ENCODE peak calls at places on chromosomes 3 and 15, in eight cellular contexts. E is fibroblast of lung, Z is Peyer's patch, P is A549, G is cardiac fibroblast, L is fibroblast of the aortic adventitia, Y is AG10803, H is esophagus muscularis mucosa. S is an unnamed sample.

GRCh38 chr3:120098710-120099109 is 4.5 kb upstream of the GSK3B start:
- DNase-seq in E (no peak), Z (no peak), P (no peak), G (no peak), L (no peak), Y (no peak), H (no peak), S (no peak)

GRCh38 chr15:63870043-63870394 is 36.3 kb upstream of the HERC1 start:
- DNase-seq in E (no peak), Z (no peak), P (no peak), G (peak), L (no peak), Y (no peak), H (no peak), S (no peak)

GRCh38 chr3:136332776-136333175 is 82.6 kb downstream of the PCCB start:
- DNase-seq in E (peak), Z (no peak), P (peak), G (peak), L (peak), Y (peak), H (no peak), S (peak)

GRCh38 chr3:188901126-188901525 is 270.6 kb upstream of the TPRG1 start:
- DNase-seq in E (peak), Z (no peak), P (no peak), G (peak), L (peak), Y (peak), H (peak), S (peak)

GRCh38 chr3:188472331-188472730 is 318.4 kb downstream of the LPP start:
- DNase-seq in E (peak), Z (no peak), P (no peak), G (peak), L (peak), Y (no peak), H (no peak), S (peak)

GRCh38 chr3:134197681-134198261 is 52.9 kb downstream of the RYK start:
- DNase-seq in E (peak), Z (no peak), P (peak), G (peak), L (peak), Y (peak), H (no peak), S (peak)

GRCh38 chr15:74397239-74398068 is 30.0 kb upstream of the CYP11A1 start:
- DNase-seq in E (no peak), Z (peak), P (no peak), G (no peak), L (no peak), Y (no peak), H (no peak), S (no peak)

GRCh38 chr3:24598691-24599090 is 104.0 kb upstream of the THRB start:
- DNase-seq in E (peak), Z (no peak), P (peak), G (peak), L (no peak), Y (peak), H (no peak), S (peak)

GRCh38 chr15:33154366-33155166 is 39.9 kb downstream of the FMN1 start:
- DNase-seq in E (peak), Z (no peak), P (no peak), G (peak), L (no peak), Y (peak), H (no peak), S (peak)

GRCh38 chr3:167861649-167862048 is 126.1 kb downstream of the SERPINI1 start:
- DNase-seq in E (peak), Z (no peak), P (peak), G (peak), L (no peak), Y (no peak), H (no peak), S (peak)

GRCh38 chr15:34239151-34239761 is 14.4 kb downstream of the EMC4 start:
- DNase-seq in E (peak), Z (no peak), P (peak), G (peak), L (peak), Y (peak), H (no peak), S (peak)

GRCh38 chr15:68054658-68055223 is 626 bp downstream of the PIAS1 start:
- DNase-seq in E (peak), Z (peak), P (peak), G (peak), L (no peak), Y (peak), H (no peak), S (peak)

GRCh38 chr3:112130638-112130993 is 2.4 kb downstream of the GCSAM start:
- DNase-seq in E (no peak), Z (no peak), P (no peak), G (no peak), L (no peak), Y (no peak), H (no peak), S (no peak)

GRCh38 chr15:85351965-85352364 is 28.4 kb upstream of the AKAP13 start:
- DNase-seq in E (no peak), Z (no peak), P (no peak), G (no peak), L (no peak), Y (no peak), H (no peak), S (no peak)
- TF ChIP-seq CTCF in E (no peak), Z (no peak), P (no peak), G (no peak), L (no peak), Y (no peak), H (no peak), S (no peak)

GRCh38 chr3:186515115-186515514 is 29.1 kb downstream of the CRYGS start:
- DNase-seq in E (no peak), Z (peak), P (no peak), G (no peak), L (no peak), Y (no peak), H (no peak), S (no peak)

GRCh38 chr3:186511702-186512101 is 32.5 kb downstream of the CRYGS start:
- DNase-seq in E (no peak), Z (no peak), P (no peak), G (no peak), L (no peak), Y (no peak), H (no peak), S (no peak)

GRCh38 chr3:186516645-186517044 is 27.5 kb downstream of the CRYGS start:
- DNase-seq in E (no peak), Z (no peak), P (no peak), G (no peak), L (no peak), Y (no peak), H (no peak), S (no peak)

GRCh38 chr3:186512570-186513302 is 31.4 kb downstream of the CRYGS start:
- DNase-seq in E (no peak), Z (no peak), P (no peak), G (no peak), L (no peak), Y (no peak), H (no peak), S (no peak)

GRCh38 chr3:186514296-186515002 is 29.7 kb downstream of the CRYGS start:
- DNase-seq in E (no peak), Z (no peak), P (peak), G (peak), L (no peak), Y (no peak), H (no peak), S (peak)
- TF ChIP-seq CTCF in E (peak), Z (peak), P (no peak), G (peak), L (peak), Y (peak), H (no peak), S (peak)

DNA sequence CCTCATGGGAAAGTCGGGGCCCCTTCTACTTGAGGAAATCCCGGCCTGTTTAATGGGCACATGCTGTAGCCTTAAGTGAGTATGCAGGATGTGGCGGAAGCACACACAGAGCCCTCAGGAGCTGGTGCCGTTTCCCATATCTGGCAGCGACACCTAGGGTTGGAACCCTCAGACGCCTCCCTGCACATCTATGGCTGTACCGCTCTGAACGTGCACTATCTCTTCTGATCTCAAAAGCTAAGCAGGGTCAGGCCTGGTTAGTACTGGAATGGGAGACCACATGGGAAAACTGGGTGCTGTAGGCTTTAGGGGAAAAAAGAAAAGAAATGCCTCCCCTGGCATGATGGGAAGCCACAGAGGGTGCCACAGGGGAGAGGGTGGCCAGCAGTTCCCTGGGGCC is 60.3 kb upstream of the TMEM115 start:
- DNase-seq in E (no peak), Z (no peak), P (no peak), G (no peak), L (no peak), Y (no peak), H (no peak), S (no peak)
- TF ChIP-seq CTCF in E (no peak), Z (no peak), P (no peak), G (no peak), L (no peak), Y (no peak), H (no peak), S (no peak)

GRCh38 chr3:128056258-128056657 is 4.0 kb downstream of the SEC61A1 start:
- DNase-seq in E (no peak), Z (no peak), P (no peak), G (no peak), L (no peak), Y (no peak), H (no peak), S (no peak)

GRCh38 chr3:128064962-128065361 is 12.7 kb downstream of the SEC61A1 start:
- DNase-seq in E (no peak), Z (no peak), P (no peak), G (no peak), L (no peak), Y (peak), H (no peak), S (no peak)

GRCh38 chr3:128062033-128062745 is 10.0 kb downstream of the SEC61A1 start:
- DNase-seq in E (no peak), Z (no peak), P (no peak), G (no peak), L (no peak), Y (no peak), H (peak), S (no peak)

GRCh38 chr3:128066111-128066510 is 13.9 kb downstream of the SEC61A1 start:
- DNase-seq in E (no peak), Z (no peak), P (no peak), G (no peak), L (no peak), Y (peak), H (no peak), S (no peak)

DNA sequence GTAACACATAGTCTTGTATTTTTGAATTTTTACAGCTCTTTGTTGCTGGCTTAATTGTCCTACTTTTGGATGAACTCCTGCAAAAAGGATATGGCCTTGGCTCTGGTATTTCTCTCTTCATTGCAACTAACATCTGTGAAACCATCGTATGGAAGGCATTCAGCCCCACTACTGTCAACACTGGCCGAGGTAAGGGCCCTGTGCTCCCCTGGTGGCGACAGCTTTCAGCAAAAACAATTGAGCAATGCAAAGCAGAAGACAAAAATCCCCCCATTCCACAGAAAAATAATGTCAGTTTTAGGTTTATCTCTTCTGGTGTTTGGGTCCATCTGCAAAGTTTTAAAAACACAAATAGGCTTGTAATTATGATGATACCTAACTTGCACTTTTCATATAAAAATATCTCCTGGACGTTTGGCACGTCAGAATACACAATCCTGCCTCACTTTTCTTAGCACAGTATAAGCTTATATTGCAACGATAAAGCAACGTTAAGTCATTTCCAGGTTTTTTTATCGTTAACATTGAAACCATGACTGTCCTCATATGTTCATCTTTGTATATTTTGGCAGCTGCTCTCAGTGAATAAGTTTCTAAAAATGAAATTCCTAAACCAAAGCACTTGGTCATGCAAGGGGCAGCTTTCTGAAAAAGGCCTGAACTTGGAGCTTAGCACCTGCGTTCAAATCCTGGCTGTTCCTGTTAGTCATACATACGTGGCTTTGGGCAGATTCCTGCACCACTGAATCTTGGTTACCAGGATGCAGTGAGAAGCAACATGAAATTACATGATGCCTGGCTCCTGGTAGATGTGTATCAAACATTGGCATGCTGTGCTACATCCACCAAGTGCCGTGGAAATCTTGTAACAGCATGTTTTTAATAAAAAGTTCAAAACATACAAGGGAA is 8.5 kb downstream of the SEC61A1 start:
- DNase-seq in E (peak), Z (no peak), P (no peak), G (peak), L (peak), Y (peak), H (peak), S (peak)
- TF ChIP-seq CTCF in E (peak), Z (no peak), P (no peak), G (peak), L (peak), Y (peak), H (no peak), S (peak)

DNA sequence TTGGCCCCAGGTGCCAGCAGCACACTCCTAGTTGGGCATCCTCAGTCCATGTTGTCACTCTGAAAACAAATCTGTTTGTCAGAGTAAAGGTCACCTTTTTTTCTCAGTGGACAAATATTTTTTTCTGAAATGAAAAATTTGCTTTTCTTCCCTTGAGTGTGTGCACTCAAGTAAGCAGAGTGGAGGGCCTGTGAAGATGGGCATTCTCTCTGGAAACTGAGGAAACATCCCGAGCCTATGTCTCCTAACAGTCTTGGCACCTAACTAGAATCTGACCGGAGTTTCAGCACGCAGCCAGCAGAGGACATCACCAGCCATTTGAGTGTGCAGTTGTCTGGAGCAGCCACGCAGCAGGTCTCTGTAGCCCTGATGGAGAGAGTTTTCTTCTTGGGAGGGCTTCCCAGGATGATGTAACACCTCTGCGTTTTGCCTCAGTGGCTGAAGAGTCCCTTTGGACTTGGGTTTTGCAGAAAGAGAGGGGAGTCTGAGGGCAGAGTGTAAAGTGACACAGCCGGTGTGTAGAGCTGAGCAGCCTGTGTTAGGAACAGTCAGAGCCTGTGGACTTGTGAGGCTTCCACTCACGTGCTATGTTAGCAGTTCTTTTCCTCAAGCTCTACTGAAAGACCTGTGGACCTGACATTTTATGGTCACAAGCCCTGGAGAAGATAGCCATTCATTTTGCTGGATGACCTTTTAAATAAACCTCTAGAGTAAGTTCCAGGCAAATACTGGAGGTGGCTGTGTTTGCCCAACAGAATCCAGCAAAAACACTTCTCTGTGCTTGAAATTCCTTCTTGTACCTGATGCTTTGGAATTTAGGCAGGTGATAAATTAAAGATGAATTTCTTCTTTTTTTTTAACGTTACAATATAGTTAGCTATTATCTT is 51.6 kb downstream of the ABHD2 start:
- DNase-seq in E (no peak), Z (no peak), P (peak), G (no peak), L (peak), Y (peak), H (no peak), S (peak)
- TF ChIP-seq CTCF in E (peak), Z (no peak), P (peak), G (peak), L (peak), Y (peak), H (no peak), S (peak)

DNA sequence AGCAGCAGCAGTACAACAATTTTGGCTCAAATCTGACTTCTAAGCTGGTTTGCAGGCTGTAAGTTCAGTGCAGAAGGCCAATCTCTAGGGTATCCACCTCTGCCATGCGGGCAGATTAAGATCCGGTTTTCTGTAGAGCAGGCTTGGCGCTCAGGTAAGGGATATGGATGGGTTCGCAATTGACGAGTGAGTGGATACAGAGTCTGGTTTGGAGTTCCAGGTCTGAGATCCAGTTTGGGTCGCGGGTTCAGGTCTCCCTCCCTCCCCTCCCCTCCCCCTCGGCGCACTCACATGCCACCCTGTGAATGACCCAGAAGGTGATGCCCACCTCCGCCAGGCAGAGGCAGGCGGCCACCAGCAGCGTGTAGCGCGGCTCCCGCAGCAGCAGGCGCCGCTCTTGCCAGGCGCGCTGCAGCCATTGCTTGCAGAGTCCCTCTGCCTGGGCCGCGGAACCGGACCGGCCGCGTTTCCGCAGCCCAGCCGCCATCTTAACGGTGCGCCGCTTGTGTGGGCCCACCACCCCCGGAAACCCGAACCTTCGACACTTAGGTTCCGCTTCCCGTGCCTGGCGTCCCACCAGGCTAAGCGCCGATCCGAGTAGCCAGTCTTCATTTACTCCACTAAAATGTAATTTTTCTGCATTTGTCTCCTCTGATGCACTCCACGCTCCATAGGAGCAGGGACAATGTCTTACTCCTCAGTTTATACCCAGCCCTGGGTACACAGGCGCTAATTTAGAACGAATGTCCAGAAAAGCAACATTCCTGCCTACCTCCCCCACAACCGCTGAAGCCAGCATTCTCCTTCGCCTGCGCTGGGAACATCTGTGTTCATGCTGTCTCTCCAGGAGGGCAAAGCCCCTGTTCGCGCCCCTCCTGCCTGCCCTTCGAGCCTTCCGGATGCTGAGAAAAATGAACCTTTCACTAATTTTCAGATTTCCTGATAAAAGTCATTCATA is at the start of gene ALG3:
- DNase-seq in E (peak), Z (peak), P (peak), G (peak), L (peak), Y (peak), H (no peak), S (peak)
- TF ChIP-seq CTCF in E (no peak), Z (no peak), P (no peak), G (no peak), L (no peak), Y (no peak), H (no peak), S (no peak)

GRCh38 chr15:83837946-83838571 is 184.1 kb downstream of the ADAMTSL3 start:
- DNase-seq in E (no peak), Z (no peak), P (peak), G (peak), L (no peak), Y (no peak), H (no peak), S (peak)
- TF ChIP-seq CTCF in E (peak), Z (no peak), P (peak), G (peak), L (peak), Y (peak), H (peak), S (peak)

GRCh38 chr15:89442671-89443307 is 53.6 kb downstream of the RHCG start:
- DNase-seq in E (no peak), Z (peak), P (peak), G (peak), L (peak), Y (peak), H (no peak), S (peak)
- TF ChIP-seq CTCF in E (peak), Z (peak), P (peak), G (peak), L (peak), Y (peak), H (peak), S (peak)

GRCh38 chr3:160758929-160759577 is 3.0 kb downstream of the PPM1L start:
- DNase-seq in E (no peak), Z (no peak), P (no peak), G (no peak), L (no peak), Y (no peak), H (no peak), S (no peak)
- TF ChIP-seq CTCF in E (no peak), Z (no peak), P (no peak), G (no peak), L (no peak), Y (no peak), H (peak), S (no peak)

GRCh38 chr3:45321607-45322391 is 66.6 kb upstream of the LARS2 start:
- DNase-seq in E (peak), Z (no peak), P (no peak), G (no peak), L (no peak), Y (no peak), H (no peak), S (no peak)
- TF ChIP-seq CTCF in E (no peak), Z (no peak), P (no peak), G (no peak), L (no peak), Y (no peak), H (no peak), S (no peak)

S was measured in choroid plexus epithelial cell.